ENCODE peak calls at places on chromosomes 7 and 10, in eight cellular contexts. W, J, H, Y, L, C, E and M are unnamed samples.

GRCh38 chr7:157763279-157764000 is 426.6 kb downstream of the DNAJB6 start:
- DNase-seq in W (peak; percentile 54), J (no peak), H (no peak), Y (no peak), L (no peak), C (no peak), E (no peak), M (no peak)

GRCh38 chr7:100745184-100745583 is 11.8 kb downstream of the ZAN start:
- DNase-seq in W (peak; percentile 82), J (no peak), H (peak; percentile 17), Y (peak; percentile 21), L (no peak), C (peak; percentile 53), E (peak; percentile 75), M (peak; percentile 87)

GRCh38 chr10:115141254-115141653 is 48.1 kb downstream of the ATRNL1 start:
- DNase-seq in W (no peak), J (no peak), H (no peak), Y (no peak), L (no peak), C (peak; percentile 12), E (no peak), M (no peak)

GRCh38 chr7:47875406-47875805 is 72.9 kb downstream of the PKD1L1 start:
- DNase-seq in W (no peak), J (no peak), H (no peak), Y (no peak), L (no peak), C (no peak), E (no peak), M (no peak)

GRCh38 chr7:104794154-104794553 is 219.9 kb upstream of the KMT2E start:
- DNase-seq in W (no peak), J (no peak), H (peak; percentile 27), Y (no peak), L (no peak), C (no peak), E (no peak), M (no peak)

GRCh38 chr7:30645661-30646060 is 36.6 kb downstream of the CRHR2 start:
- DNase-seq in W (no peak), J (no peak), H (no peak), Y (no peak), L (no peak), C (no peak), E (no peak), M (no peak)

GRCh38 chr7:16881809-16882208 is at the start of gene AGR3:
- DNase-seq in W (no peak), J (no peak), H (peak; percentile 48), Y (peak; percentile 8), L (no peak), C (no peak), E (no peak), M (no peak)

GRCh38 chr7:5324961-5325360 is 42.2 kb downstream of the SLC29A4 start:
- DNase-seq in W (no peak), J (no peak), H (no peak), Y (no peak), L (no peak), C (no peak), E (no peak), M (no peak)

GRCh38 chr10:129622736-129623135 is 155.7 kb downstream of the MGMT start:
- DNase-seq in W (no peak), J (no peak), H (no peak), Y (no peak), L (no peak), C (peak; percentile 48), E (no peak), M (no peak)

GRCh38 chr10:28533571-28534304 is 820 bp downstream of the WAC start:
- DNase-seq in W (peak; percentile 95), J (peak; percentile 84), H (peak; percentile 28), Y (peak; percentile 81), L (no peak), C (peak; percentile 26), E (peak; percentile 90), M (peak; percentile 62)

GRCh38 chr7:73999664-74000420 is 28.1 kb upstream of the ELN start:
- DNase-seq in W (no peak), J (peak; percentile 98), H (no peak), Y (peak; percentile 76), L (no peak), C (peak; percentile 84), E (no peak), M (peak; percentile 91)

GRCh38 chr7:41732279-41733062 is 29.6 kb upstream of the INHBA start:
- DNase-seq in W (peak; percentile 75), J (no peak), H (no peak), Y (no peak), L (no peak), C (peak; percentile 33), E (no peak), M (no peak)

GRCh38 chr10:52818019-52818418 is 45.4 kb upstream of the MBL2 start:
- DNase-seq in W (no peak), J (no peak), H (peak; percentile 79), Y (no peak), L (peak; percentile 18), C (peak; percentile 59), E (no peak), M (no peak)

GRCh38 chr10:3889961-3890522 is 105.0 kb upstream of the KLF6 start:
- DNase-seq in W (no peak), J (no peak), H (peak; percentile 83), Y (no peak), L (no peak), C (peak; percentile 87), E (no peak), M (peak; percentile 23)

GRCh38 chr10:100482834-100483185 is 20.0 kb downstream of the WNT8B start:
- DNase-seq in W (no peak), J (no peak), H (no peak), Y (no peak), L (no peak), C (no peak), E (no peak), M (no peak)

GRCh38 chr10:93821051-93821772 is 63.5 kb downstream of the LGI1 start:
- DNase-seq in W (no peak), J (no peak), H (peak; percentile 20), Y (no peak), L (no peak), C (peak; percentile 58), E (no peak), M (no peak)

GRCh38 chr10:20596911-20597310 is 300.2 kb downstream of the NEBL start:
- DNase-seq in W (no peak), J (no peak), H (no peak), Y (no peak), L (no peak), C (no peak), E (no peak), M (no peak)

GRCh38 chr7:133698127-133698526 is 429.0 kb upstream of the LRGUK start:
- DNase-seq in W (no peak), J (no peak), H (no peak), Y (no peak), L (no peak), C (peak; percentile 64), E (no peak), M (no peak)

GRCh38 chr7:150787321-150788281 is 12.6 kb downstream of the TMEM176B start:
- DNase-seq in W (no peak), J (no peak), H (no peak), Y (no peak), L (no peak), C (no peak), E (no peak), M (no peak)

GRCh38 chr10:24652381-24652957 is 71.2 kb downstream of the ARHGAP21 start:
- DNase-seq in W (no peak), J (no peak), H (no peak), Y (no peak), L (no peak), C (no peak), E (no peak), M (no peak)

GRCh38 chr7:154874409-154875113 is 128.4 kb downstream of the PAXIP1 start:
- DNase-seq in W (peak; percentile 55), J (no peak), H (no peak), Y (no peak), L (no peak), C (no peak), E (no peak), M (peak; percentile 8)

GRCh38 chr7:55022618-55022985 is 3.8 kb downstream of the EGFR start:
- DNase-seq in W (no peak), J (no peak), H (no peak), Y (no peak), L (no peak), C (no peak), E (no peak), M (no peak)
- H3K36me3 ChIP-seq in W (no peaks in the 10 kb centered on the region), J (no peaks in the 10 kb centered on the region), H (peaks cover 20% of the 10 kb centered on the region), Y (no peaks in the 10 kb centered on the region), L (peaks cover 2% of the 10 kb centered on the region), C (peaks cover 12% of the 10 kb centered on the region), E (no peaks in the 10 kb centered on the region), M (peaks cover 58% of the 10 kb centered on the region)

DNA sequence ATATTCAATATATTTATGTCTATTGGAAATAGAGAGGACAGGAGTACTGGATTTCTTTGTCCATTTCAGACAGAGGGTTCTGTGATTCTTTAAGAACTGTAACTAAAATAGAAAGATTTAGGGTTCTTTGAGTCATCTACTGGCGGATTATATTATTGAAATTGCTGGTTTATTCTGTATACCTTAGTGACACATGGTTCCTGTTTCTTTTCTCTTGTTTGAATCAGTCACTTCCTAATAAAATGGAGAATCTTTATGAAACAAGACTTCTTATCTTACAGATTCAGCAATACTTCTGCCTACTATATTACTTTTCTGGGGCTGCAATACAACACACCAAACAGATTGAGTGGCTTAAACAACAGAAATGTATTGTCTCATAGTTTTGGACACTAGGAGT is 20.8 kb upstream of the ZNF800 start:
- DNase-seq in W (no peak), J (no peak), H (no peak), Y (no peak), L (no peak), C (no peak), E (no peak), M (no peak)
- H3K27me3 ChIP-seq in W (no peaks in the 10 kb centered on the region), J (no peaks in the 10 kb centered on the region), H (no peaks in the 10 kb centered on the region), Y (no peaks in the 10 kb centered on the region), L (peaks cover 13% of the 10 kb centered on the region), C (peaks cover 2% of the 10 kb centered on the region), E (no peaks in the 10 kb centered on the region), M (no peaks in the 10 kb centered on the region)

GRCh38 chr7:64294701-64295420 is 18.9 kb upstream of the ZNF736 start:
- DNase-seq in W (no peak), J (no peak), H (no peak), Y (no peak), L (no peak), C (no peak), E (no peak), M (no peak)
- H3K9me3 ChIP-seq in W (no peaks in the 10 kb centered on the region), J (no peaks in the 10 kb centered on the region), H (peaks cover 30% of the 10 kb centered on the region), Y (no peaks in the 10 kb centered on the region), L (no peaks in the 10 kb centered on the region), C (peaks cover 4% of the 10 kb centered on the region), E (no peaks in the 10 kb centered on the region), M (no peaks in the 10 kb centered on the region)

GRCh38 chr7:66638309-66639099 is 9.8 kb downstream of the KCTD7 start:
- DNase-seq in W (no peak), J (no peak), H (no peak), Y (no peak), L (no peak), C (no peak), E (no peak), M (no peak)

GRCh38 chr7:66642186-66642585 is 13.5 kb downstream of the KCTD7 start:
- DNase-seq in W (no peak), J (no peak), H (no peak), Y (no peak), L (no peak), C (no peak), E (no peak), M (no peak)

GRCh38 chr7:66641526-66641871 is 12.8 kb downstream of the KCTD7 start:
- DNase-seq in W (no peak), J (no peak), H (no peak), Y (no peak), L (no peak), C (no peak), E (no peak), M (no peak)

GRCh38 chr7:66640802-66641525 is 12.3 kb downstream of the KCTD7 start:
- DNase-seq in W (no peak), J (no peak), H (no peak), Y (no peak), L (no peak), C (no peak), E (no peak), M (no peak)

GRCh38 chr7:66639773-66640172 is 11.1 kb downstream of the KCTD7 start:
- DNase-seq in W (no peak), J (no peak), H (no peak), Y (no peak), L (no peak), C (no peak), E (no peak), M (no peak)
- H3K36me3 ChIP-seq in W (peaks cover 57% of the 10 kb centered on the region), J (peaks cover 84% of the 10 kb centered on the region), H (no peaks in the 10 kb centered on the region), Y (peaks cover 5% of the 10 kb centered on the region), L (peaks cover 27% of the 10 kb centered on the region), C (peaks cover 52% of the 10 kb centered on the region), E (peaks cover 35% of the 10 kb centered on the region), M (no peaks in the 10 kb centered on the region)